ENCODE peak calls at places on chromosomes 7 and 10, in six cellular contexts. Z is HFF-Myc; F is T-helper 22 cell; M is endothelial cell; J is effector memory CD8-positive, alpha-beta T cell; U is kidney. G is an unnamed sample.

GRCh38 chr7:82964150-82964882 is 198.4 kb downstream of the PCLO start:
- DNase-seq in Z (no peak), F (no peak), M (no peak), J (no peak), U (no peak), G (no peak)

GRCh38 chr10:106043833-106044232 is 1120.7 kb downstream of the SORCS1 start:
- DNase-seq in Z (no peak), F (no peak), M (no peak), J (no peak), U (no peak), G (no peak)

GRCh38 chr7:77538186-77538907 is 1.3 kb downstream of the PTPN12 start:
- DNase-seq in Z (peak), F (no peak), M (peak), J (no peak), U (peak), G (no peak)

GRCh38 chr10:780536-781524 is 91.4 kb upstream of the DIP2C start:
- DNase-seq in Z (no peak), F (no peak), M (no peak), J (no peak), U (peak), G (no peak)

GRCh38 chr10:49592726-49593563 is 17.2 kb upstream of the SLC18A3 start:
- DNase-seq in Z (no peak), F (no peak), M (peak), J (peak), U (no peak), G (peak)

GRCh38 chr10:15504101-15504840 is 133.2 kb upstream of the FAM171A1 start:
- DNase-seq in Z (peak), F (no peak), M (no peak), J (no peak), U (no peak), G (no peak)

GRCh38 chr10:62907470-62908212 is 91.5 kb upstream of the EGR2 start:
- DNase-seq in Z (no peak), F (no peak), M (no peak), J (no peak), U (no peak), G (no peak)

GRCh38 chr7:36299882-36300341 is 89.8 kb upstream of the ANLN start:
- DNase-seq in Z (no peak), F (no peak), M (no peak), J (no peak), U (peak), G (no peak)

GRCh38 chr7:149459540-149460433 is 1.1 kb downstream of the ZNF777 start:
- DNase-seq in Z (no peak), F (no peak), M (peak), J (no peak), U (no peak), G (no peak)

GRCh38 chr7:91025906-91026390 is 238.3 kb upstream of the FZD1 start:
- DNase-seq in Z (no peak), F (no peak), M (no peak), J (no peak), U (no peak), G (no peak)

GRCh38 chr10:43871545-43871944 is 222.9 kb upstream of the ZNF32 start:
- DNase-seq in Z (no peak), F (no peak), M (no peak), J (no peak), U (no peak), G (no peak)

GRCh38 chr7:92913849-92914248 is 77.5 kb upstream of the CDK6 start:
- DNase-seq in Z (no peak), F (no peak), M (no peak), J (no peak), U (no peak), G (no peak)

GRCh38 chr7:121081327-121081936 is 92.9 kb downstream of the CPED1 start:
- DNase-seq in Z (peak), F (no peak), M (no peak), J (no peak), U (no peak), G (no peak)

GRCh38 chr10:116521424-116522305 is 24.1 kb upstream of the PNLIP start:
- DNase-seq in Z (peak), F (no peak), M (peak), J (no peak), U (no peak), G (no peak)

GRCh38 chr10:86283466-86284287 is 82.9 kb downstream of the GRID1 start:
- DNase-seq in Z (no peak), F (no peak), M (peak), J (no peak), U (no peak), G (no peak)